ENCODE peak calls at places on chromosomes 3 and 15, in nine cellular contexts. C is brain microvascular endothelial cell; F is breast epithelium; G is activated T-helper 1 cell treated with anti-CD3 and anti-CD28 coated beads, Interleukin-12 subunit alpha, Interleukin-12 subunit beta, Interleukin-2, Interleukin-4 antibody, amounts not matched to agents 30 ng/mL and 10 ng/mL and 1 ng/mL, durations not matched to agents 14 hours and 24 hours and 36 hours; N is smooth muscle cell of the brain vasculature; Q is activated naive CD4-positive, alpha-beta T cell treated with Interleukin-2 at 50 U/mL for 16 hours; R is activated CD8-positive, alpha-beta memory T cell treated with anti-CD3 and anti-CD28 coated beads for 1 hour; E is NCI-H1436; S is T-helper 9 cell. W is an unnamed sample.

GRCh38 chr15:69946870-69947269 is 150.8 kb downstream of the TLE3 start:
- DNase-seq in C (no peak), F (no peak), G (no peak), N (no peak), Q (no peak), R (no peak), E (no peak), S (no peak), W (no peak)

GRCh38 chr3:183188895-183189462 is 26.4 kb upstream of the LAMP3 start:
- DNase-seq in C (peak; percentile 25), F (no peak), G (no peak), N (no peak), Q (peak; percentile 36), R (no peak), E (peak; percentile 19), S (no peak), W (no peak)

GRCh38 chr3:85298032-85298431 is 339.2 kb downstream of the CADM2 start:
- DNase-seq in C (no peak), F (no peak), G (no peak), N (no peak), Q (no peak), R (no peak), E (no peak), S (no peak), W (no peak)

GRCh38 chr3:101128786-101129185 is 135.6 kb upstream of the ABI3BP start:
- DNase-seq in C (peak; percentile 9), F (peak; percentile 26), G (no peak), N (no peak), Q (no peak), R (no peak), E (no peak), S (no peak), W (no peak)

GRCh38 chr3:134377896-134378295 is 3.6 kb upstream of the AMOTL2 start:
- DNase-seq in C (no peak), F (no peak), G (no peak), N (no peak), Q (no peak), R (no peak), E (no peak), S (no peak), W (no peak)

GRCh38 chr15:89490550-89491315 is 5.7 kb downstream of the RHCG start:
- DNase-seq in C (no peak), F (no peak), G (no peak), N (no peak), Q (no peak), R (no peak), E (no peak), S (no peak), W (no peak)

GRCh38 chr3:58573638-58574037 is 3.6 kb downstream of the FAM107A start:
- DNase-seq in C (no peak), F (no peak), G (no peak), N (no peak), Q (no peak), R (no peak), E (no peak), S (no peak), W (no peak)

GRCh38 chr15:91223902-91224301 is 123.8 kb downstream of the SV2B start:
- DNase-seq in C (no peak), F (no peak), G (no peak), N (no peak), Q (no peak), R (no peak), E (no peak), S (no peak), W (no peak)

GRCh38 chr15:66132251-66132816 is 121.2 kb downstream of the MEGF11 start:
- DNase-seq in C (no peak), F (no peak), G (no peak), N (no peak), Q (no peak), R (no peak), E (no peak), S (no peak), W (no peak)

GRCh38 chr3:66411436-66411835 is 89.4 kb downstream of the LRIG1 start:
- DNase-seq in C (no peak), F (no peak), G (no peak), N (no peak), Q (no peak), R (no peak), E (no peak), S (no peak), W (peak; percentile 75)

W was measured in lower leg skin.